ENCODE peak calls at places on chromosomes 2 and 18, in eight cellular contexts. P is GDM1; D is activated naive CD8-positive, alpha-beta T cell treated with anti-CD3 and anti-CD28 coated beads, Interleukin-2, amount 10 ng/mL, durations not matched to agents 7 days and 5 days; S is mesendoderm; M is T-helper 2 cell treated with Interferon-gamma antibody and Interleukin-4, amounts not matched to agents 5 μg/mL and 100 μg/mL, for 36 hours; W is GM12864; X is small intestine; F is stimulated activated CD8-positive, alpha-beta memory T cell treated with anti-CD3 and anti-CD28 coated beads, Interleukin-4, amount 100 ng/mL, for 4 hours. U is an unnamed sample.

GRCh38 chr2:216315817-216316603 is 56.3 kb downstream of the MARCHF4 start:
- DNase-seq in W (no peak), X (no peak), S (peak; percentile 84), F (no peak), D (no peak), M (no peak), P (no peak), U (peak; percentile 52)

GRCh38 chr2:66495788-66496640 is 61.1 kb downstream of the MEIS1 start:
- DNase-seq in D (no peak), X (no peak), S (peak; percentile 80), W (no peak), P (no peak), M (no peak), F (no peak), U (peak; percentile 67)

GRCh38 chr18:21183670-21184069 is 58.4 kb upstream of the GREB1L start:
- DNase-seq in W (no peak), M (no peak), D (no peak), S (peak; percentile 11), P (no peak), X (peak; percentile 10), F (no peak), U (no peak)

GRCh38 chr2:98478088-98478551 is 33.5 kb downstream of the INPP4A start:
- DNase-seq in S (no peak), P (peak; percentile 15), W (no peak), F (no peak), D (peak; percentile 22), M (no peak), X (no peak), U (no peak)

GRCh38 chr2:64157792-64158191 is 13.6 kb upstream of the PELI1 start:
- DNase-seq in S (no peak), F (no peak), D (no peak), P (no peak), M (no peak), W (no peak), X (peak; percentile 17), U (no peak)

GRCh38 chr2:216698895-216699294 is 3.5 kb upstream of the IGFBP5 start:
- DNase-seq in F (no peak), W (no peak), M (no peak), P (no peak), D (no peak), X (peak; percentile 26), S (peak; percentile 83), U (no peak)

GRCh38 chr2:204550738-204551137 is 5.5 kb downstream of the PARD3B start:
- DNase-seq in D (no peak), F (no peak), M (no peak), X (peak; percentile 10), W (no peak), S (peak; percentile 17), P (no peak), U (no peak)

GRCh38 chr18:7750966-7751365 is 183.8 kb downstream of the PTPRM start:
- DNase-seq in X (no peak), W (no peak), D (no peak), P (no peak), F (no peak), M (no peak), S (no peak), U (no peak)

GRCh38 chr2:20169796-20170467 is 55.0 kb downstream of the SDC1 start:
- DNase-seq in M (no peak), S (no peak), P (no peak), W (no peak), D (no peak), F (no peak), X (no peak), U (no peak)

GRCh38 chr18:40577255-40577654 is 1377.8 kb upstream of the PIK3C3 start:
- DNase-seq in S (no peak), W (no peak), P (no peak), X (no peak), F (no peak), M (no peak), D (no peak), U (no peak)

GRCh38 chr18:28161608-28162599 is 15.0 kb downstream of the CDH2 start:
- DNase-seq in F (no peak), D (no peak), P (no peak), S (no peak), M (no peak), X (no peak), W (no peak), U (peak; percentile 39)

GRCh38 chr18:26579941-26580618 is 31.7 kb upstream of the KCTD1 start:
- DNase-seq in X (peak; percentile 26), S (no peak), F (no peak), W (no peak), P (no peak), M (no peak), D (no peak), U (peak; percentile 4)

GRCh38 chr18:42114310-42114943 is 159.4 kb downstream of the PIK3C3 start:
- DNase-seq in M (peak; percentile 26), X (peak; percentile 66), D (peak; percentile 35), P (peak; percentile 36), S (peak; percentile 85), F (peak; percentile 9), W (peak; percentile 26), U (peak; percentile 80)

GRCh38 chr2:238841542-238842181 is 6.2 kb upstream of the TWIST2 start:
- DNase-seq in F (no peak), S (peak; percentile 19), D (no peak), X (no peak), M (no peak), P (no peak), W (no peak), U (no peak)

GRCh38 chr2:102967451-102967850 is 205.6 kb downstream of the TMEM182 start:
- DNase-seq in W (no peak), S (no peak), X (no peak), M (no peak), F (no peak), D (no peak), P (no peak), U (peak; percentile 64)

GRCh38 chr2:142863485-142863921 is 14.0 kb upstream of the KYNU start:
- DNase-seq in M (no peak), X (no peak), P (no peak), D (no peak), F (no peak), W (no peak), S (no peak), U (no peak)

GRCh38 chr2:236449167-236449586 is 120.4 kb upstream of the ACKR3 start:
- DNase-seq in F (no peak), P (no peak), W (no peak), D (no peak), X (no peak), S (peak; percentile 3), M (no peak), U (no peak)

GRCh38 chr2:143835481-143835880 is 684.4 kb downstream of the ZEB2 start:
- DNase-seq in P (no peak), S (no peak), M (no peak), D (no peak), F (no peak), X (no peak), W (no peak), U (no peak)

GRCh38 chr2:166126014-166126639 is 1.7 kb downstream of the SCN1A start:
- DNase-seq in P (no peak), M (no peak), D (no peak), F (no peak), S (no peak), W (no peak), X (no peak), U (no peak)

U was measured in adrenal gland.